ENCODE peak calls at places on chromosome 12, in five cellular contexts. One of them, this sample, is unnamed. For H3K4me1 and H3K27me3, the result is how much of the 10 kb centered on the place peaks cover.

GRCh38 chr12:76346798-76347420 is 1.3 kb downstream of the BBS10 start:
- DNase-seq in adrenal gland: peak
- DNase-seq in neural progenitor cell: peak
- DNase-seq in psoas muscle: no peak
- DNase-seq in mammary epithelial cell: peak
- DNase-seq in this sample: peak

GRCh38 chr12:8697120-8697475 is 693 bp upstream of the RIMKLB start:
- DNase-seq in adrenal gland: peak
- DNase-seq in neural progenitor cell: peak
- DNase-seq in psoas muscle: peak
- DNase-seq in mammary epithelial cell: peak
- DNase-seq in this sample: no peak

GRCh38 chr12:89863332-89863938 is 154.8 kb upstream of the ATP2B1 start:
- DNase-seq in adrenal gland: no peak
- DNase-seq in neural progenitor cell: no peak
- DNase-seq in psoas muscle: no peak
- DNase-seq in mammary epithelial cell: no peak
- DNase-seq in this sample: no peak

GRCh38 chr12:106722854-106723253 is 51.6 kb upstream of the RIC8B start:
- DNase-seq in adrenal gland: no peak
- DNase-seq in neural progenitor cell: peak
- DNase-seq in psoas muscle: no peak
- DNase-seq in mammary epithelial cell: no peak
- DNase-seq in this sample: no peak

GRCh38 chr12:38995249-38995648 is 89.9 kb upstream of the CPNE8 start:
- DNase-seq in adrenal gland: no peak
- DNase-seq in neural progenitor cell: peak
- DNase-seq in psoas muscle: no peak
- DNase-seq in mammary epithelial cell: no peak
- DNase-seq in this sample: no peak

GRCh38 chr12:59834659-59835474 is 239.0 kb downstream of the SLC16A7 start:
- DNase-seq in adrenal gland: no peak
- DNase-seq in neural progenitor cell: peak
- DNase-seq in psoas muscle: no peak
- DNase-seq in mammary epithelial cell: no peak
- DNase-seq in this sample: peak

GRCh38 chr12:131610181-131610580 is 100.7 kb upstream of the SFSWAP start:
- DNase-seq in adrenal gland: no peak
- DNase-seq in neural progenitor cell: no peak
- DNase-seq in psoas muscle: no peak
- DNase-seq in mammary epithelial cell: no peak
- DNase-seq in this sample: no peak

GRCh38 chr12:43482311-43483085 is 69.5 kb downstream of the ADAMTS20 start:
- DNase-seq in adrenal gland: no peak
- DNase-seq in neural progenitor cell: no peak
- DNase-seq in psoas muscle: no peak
- DNase-seq in mammary epithelial cell: no peak
- DNase-seq in this sample: no peak

GRCh38 chr12:95731519-95731958 is 59.0 kb downstream of the NTN4 start:
- DNase-seq in adrenal gland: no peak
- DNase-seq in neural progenitor cell: no peak
- DNase-seq in psoas muscle: no peak
- DNase-seq in mammary epithelial cell: no peak
- DNase-seq in this sample: no peak

GRCh38 chr12:133202493-133203343 is 21.4 kb downstream of the ZNF268 start:
- DNase-seq in adrenal gland: no peak
- DNase-seq in neural progenitor cell: no peak
- DNase-seq in psoas muscle: no peak
- DNase-seq in mammary epithelial cell: no peak
- DNase-seq in this sample: no peak

GRCh38 chr12:40099423-40099853 is 6.4 kb downstream of the SLC2A13 start:
- DNase-seq in adrenal gland: no peak
- DNase-seq in neural progenitor cell: no peak
- DNase-seq in psoas muscle: no peak
- DNase-seq in mammary epithelial cell: no peak
- DNase-seq in this sample: no peak

GRCh38 chr12:105233045-105233905 is 2.7 kb downstream of the APPL2 start:
- DNase-seq in adrenal gland: no peak
- DNase-seq in neural progenitor cell: no peak
- DNase-seq in psoas muscle: no peak
- DNase-seq in mammary epithelial cell: no peak
- DNase-seq in this sample: no peak

GRCh38 chr12:6294533-6295186 is 15.8 kb upstream of the PLEKHG6 start:
- DNase-seq in adrenal gland: peak
- DNase-seq in neural progenitor cell: no peak
- DNase-seq in psoas muscle: no peak
- DNase-seq in mammary epithelial cell: no peak
- DNase-seq in this sample: no peak

GRCh38 chr12:127381043-127381668 is 885.8 kb upstream of the TMEM132C start:
- DNase-seq in adrenal gland: no peak
- DNase-seq in neural progenitor cell: peak
- DNase-seq in psoas muscle: no peak
- DNase-seq in mammary epithelial cell: peak
- DNase-seq in this sample: peak

GRCh38 chr12:54579696-54580333 is 8.6 kb downstream of the PPP1R1A start:
- DNase-seq in adrenal gland: peak
- DNase-seq in neural progenitor cell: peak
- DNase-seq in psoas muscle: peak
- DNase-seq in mammary epithelial cell: peak
- DNase-seq in this sample: peak

GRCh38 chr12:62631531-62632520 is 165.2 kb downstream of the MON2 start:
- DNase-seq in adrenal gland: peak
- DNase-seq in neural progenitor cell: peak
- DNase-seq in psoas muscle: peak
- DNase-seq in mammary epithelial cell: peak
- DNase-seq in this sample: no peak

GRCh38 chr12:53492830-53493609 is 6.2 kb downstream of the MAP3K12 start:
- DNase-seq in adrenal gland: peak
- DNase-seq in neural progenitor cell: peak
- DNase-seq in psoas muscle: peak
- DNase-seq in mammary epithelial cell: peak
- DNase-seq in this sample: peak

GRCh38 chr12:5784626-5785130 is 160.4 kb downstream of the ANO2 start:
- DNase-seq in adrenal gland: no peak
- DNase-seq in neural progenitor cell: no peak
- DNase-seq in psoas muscle: no peak
- DNase-seq in mammary epithelial cell: no peak
- DNase-seq in this sample: no peak

GRCh38 chr12:70557583-70558263 is 79.5 kb downstream of the PTPRB start:
- DNase-seq in adrenal gland: no peak
- DNase-seq in neural progenitor cell: no peak
- DNase-seq in psoas muscle: no peak
- DNase-seq in mammary epithelial cell: no peak
- DNase-seq in this sample: no peak

GRCh38 chr12:46660276-46660675 is 165.5 kb downstream of the SLC38A4 start:
- DNase-seq in adrenal gland: no peak
- DNase-seq in neural progenitor cell: no peak
- DNase-seq in psoas muscle: no peak
- DNase-seq in mammary epithelial cell: no peak
- DNase-seq in this sample: no peak

GRCh38 chr12:21972055-21972454 is 30.8 kb upstream of the ABCC9 start:
- DNase-seq in adrenal gland: no peak
- DNase-seq in neural progenitor cell: no peak
- DNase-seq in psoas muscle: no peak
- DNase-seq in mammary epithelial cell: no peak
- DNase-seq in this sample: no peak

GRCh38 chr12:63400318-63400717 is 249.3 kb upstream of the AVPR1A start:
- DNase-seq in adrenal gland: no peak
- DNase-seq in neural progenitor cell: no peak
- DNase-seq in psoas muscle: no peak
- DNase-seq in mammary epithelial cell: no peak
- DNase-seq in this sample: no peak

GRCh38 chr12:1769809-1770494 is 50.4 kb upstream of the LRTM2 start:
- DNase-seq in adrenal gland: no peak
- DNase-seq in neural progenitor cell: no peak
- DNase-seq in psoas muscle: no peak
- DNase-seq in mammary epithelial cell: no peak
- DNase-seq in this sample: no peak

GRCh38 chr12:128402481-128402880 is 135.5 kb downstream of the TMEM132C start:
- DNase-seq in adrenal gland: no peak
- DNase-seq in neural progenitor cell: peak
- DNase-seq in psoas muscle: no peak
- DNase-seq in mammary epithelial cell: no peak
- DNase-seq in this sample: no peak

GRCh38 chr12:132925597-132926416 is 30.3 kb downstream of the ZNF605 start:
- DNase-seq in adrenal gland: no peak
- DNase-seq in neural progenitor cell: no peak
- DNase-seq in psoas muscle: no peak
- DNase-seq in mammary epithelial cell: peak
- DNase-seq in this sample: no peak

GRCh38 chr12:67928621-67929369 is 60.5 kb upstream of the IFNG-AS1 start:
- DNase-seq in adrenal gland: no peak
- DNase-seq in neural progenitor cell: no peak
- DNase-seq in psoas muscle: no peak
- DNase-seq in mammary epithelial cell: no peak
- DNase-seq in this sample: no peak

GRCh38 chr12:13179159-13180074 is 17.1 kb upstream of the EMP1 start:
- DNase-seq in adrenal gland: no peak
- DNase-seq in neural progenitor cell: peak
- DNase-seq in psoas muscle: peak
- DNase-seq in mammary epithelial cell: peak
- DNase-seq in this sample: peak

GRCh38 chr12:13561923-13562322 is 365.4 kb downstream of the EMP1 start:
- DNase-seq in adrenal gland: no peak
- DNase-seq in neural progenitor cell: no peak
- DNase-seq in psoas muscle: no peak
- DNase-seq in mammary epithelial cell: no peak
- DNase-seq in this sample: no peak

GRCh38 chr12:17971850-17972249 is 118.1 kb downstream of the RERGL start:
- DNase-seq in adrenal gland: no peak
- DNase-seq in neural progenitor cell: no peak
- DNase-seq in psoas muscle: no peak
- DNase-seq in mammary epithelial cell: no peak
- DNase-seq in this sample: no peak

GRCh38 chr12:16608346-16608745 is 2.4 kb upstream of the LMO3 start:
- DNase-seq in adrenal gland: no peak
- DNase-seq in neural progenitor cell: no peak
- DNase-seq in psoas muscle: no peak
- DNase-seq in mammary epithelial cell: no peak
- DNase-seq in this sample: no peak

GRCh38 chr12:76863005-76863670 is 15.7 kb downstream of the CSRP2 start:
- DNase-seq in adrenal gland: no peak
- DNase-seq in neural progenitor cell: no peak
- DNase-seq in psoas muscle: no peak
- DNase-seq in mammary epithelial cell: no peak
- DNase-seq in this sample: peak

GRCh38 chr12:79983969-79984629 is 49.2 kb upstream of the PPP1R12A start:
- DNase-seq in adrenal gland: no peak
- DNase-seq in neural progenitor cell: peak
- DNase-seq in psoas muscle: no peak
- DNase-seq in mammary epithelial cell: peak
- DNase-seq in this sample: no peak

GRCh38 chr12:76018111-76018510 is 13.5 kb downstream of the PHLDA1 start:
- DNase-seq in adrenal gland: no peak
- DNase-seq in neural progenitor cell: peak
- DNase-seq in psoas muscle: no peak
- DNase-seq in mammary epithelial cell: no peak
- DNase-seq in this sample: no peak

DNA sequence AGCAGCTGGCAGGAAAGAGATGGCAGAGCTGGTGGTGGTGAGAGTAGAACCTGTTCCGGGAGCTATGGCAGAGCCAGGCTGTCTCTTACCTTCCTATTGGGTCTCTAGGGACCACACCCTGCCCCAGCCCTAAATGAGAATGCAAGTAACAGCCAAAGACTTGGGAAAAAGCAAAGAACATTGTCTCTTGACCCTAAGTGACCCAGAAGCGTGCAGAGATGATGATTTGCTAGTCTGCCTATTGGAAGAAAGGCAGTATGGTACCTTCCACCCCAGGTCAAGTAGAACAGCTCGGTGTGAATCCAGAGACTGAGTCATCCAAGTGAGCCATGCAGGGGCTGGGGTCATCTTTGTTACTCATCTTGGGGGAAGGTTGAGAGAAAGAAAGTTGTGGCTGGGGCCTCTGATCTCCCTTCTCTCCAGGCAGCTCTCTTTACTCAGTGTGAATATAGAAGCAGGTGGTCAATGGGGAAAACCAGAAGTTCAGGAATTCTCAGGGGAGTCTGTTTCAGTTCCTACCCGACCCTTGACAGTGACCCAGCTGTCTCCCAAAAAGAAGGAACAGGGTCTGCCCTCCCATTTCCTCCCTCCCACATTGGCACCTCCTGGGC is 1.7 kb downstream of the BLOC1S1 start:
- DNase-seq in adrenal gland: no peak
- DNase-seq in neural progenitor cell: no peak
- DNase-seq in psoas muscle: peak
- DNase-seq in mammary epithelial cell: peak
- DNase-seq in this sample: peak
- H3K4me3 ChIP-seq in adrenal gland: no peak
- H3K4me3 ChIP-seq in neural progenitor cell: peak
- H3K4me3 ChIP-seq in psoas muscle: peak
- H3K4me3 ChIP-seq in mammary epithelial cell: no peak
- H3K4me3 ChIP-seq in this sample: peak

GRCh38 chr12:47813491-47814196 is 6.1 kb downstream of the HDAC7 start:
- DNase-seq in adrenal gland: no peak
- DNase-seq in neural progenitor cell: peak
- DNase-seq in psoas muscle: no peak
- DNase-seq in mammary epithelial cell: no peak
- DNase-seq in this sample: peak
- H3K4me1 ChIP-seq in adrenal gland: half or more
- H3K4me1 ChIP-seq in neural progenitor cell: under half
- H3K4me1 ChIP-seq in psoas muscle: half or more
- H3K4me1 ChIP-seq in mammary epithelial cell: half or more
- H3K4me1 ChIP-seq in this sample: under half

DNA sequence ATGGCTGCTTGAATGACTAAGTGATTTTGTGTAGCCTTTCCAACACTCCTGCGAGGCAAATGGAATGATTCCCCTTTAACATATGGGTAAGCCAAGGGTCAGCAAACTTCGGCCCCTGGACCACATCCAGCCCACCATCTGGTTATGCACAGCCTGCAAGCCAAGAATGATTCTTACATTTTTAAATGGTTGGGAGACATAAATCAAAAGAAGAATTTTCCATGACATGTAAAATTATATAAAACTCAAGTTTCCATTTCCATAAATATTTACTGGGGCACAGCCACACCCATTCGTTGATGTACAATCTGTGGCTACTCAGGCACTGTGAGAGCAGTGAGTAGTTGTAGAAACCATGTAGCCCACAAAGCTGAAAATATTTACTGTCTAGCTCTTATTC is 9.0 kb downstream of the SLC8B1 start:
- DNase-seq in adrenal gland: peak
- DNase-seq in neural progenitor cell: no peak
- DNase-seq in psoas muscle: peak
- DNase-seq in mammary epithelial cell: no peak
- DNase-seq in this sample: no peak
- H3K27me3 ChIP-seq in adrenal gland: under half
- H3K27me3 ChIP-seq in neural progenitor cell: under half
- H3K27me3 ChIP-seq in psoas muscle: under half
- H3K27me3 ChIP-seq in mammary epithelial cell: under half
- H3K27me3 ChIP-seq in this sample: under half

DNA sequence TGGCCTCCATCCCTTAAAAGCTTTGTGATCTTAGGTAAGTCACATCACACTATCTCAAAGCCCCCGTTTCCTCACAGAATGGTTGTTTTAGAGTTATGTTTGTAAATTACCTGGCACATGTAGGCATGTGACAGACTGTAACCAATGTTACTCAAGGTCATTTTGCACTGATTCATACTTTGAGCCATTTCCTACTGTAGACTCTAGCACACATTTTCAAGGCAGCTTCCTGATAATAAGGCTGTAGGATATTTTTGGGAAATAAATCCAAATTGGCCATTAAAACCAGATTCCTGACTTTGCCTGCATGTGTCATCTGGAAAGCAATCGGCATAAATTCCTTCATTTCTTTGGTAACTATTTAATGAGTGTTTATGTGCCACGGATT is 2.2 kb upstream of the RAB35 start:
- DNase-seq in adrenal gland: no peak
- DNase-seq in neural progenitor cell: no peak
- DNase-seq in psoas muscle: no peak
- DNase-seq in mammary epithelial cell: no peak
- DNase-seq in this sample: no peak
- H3K4me3 ChIP-seq in adrenal gland: no peak
- H3K4me3 ChIP-seq in neural progenitor cell: peak
- H3K4me3 ChIP-seq in psoas muscle: peak
- H3K4me3 ChIP-seq in mammary epithelial cell: peak
- H3K4me3 ChIP-seq in this sample: no peak